ENCODE peak calls at places on chromosomes 6 and 20, in nine cellular contexts. One of them, this sample, is unnamed.

GRCh38 chr6:78513856-78514255 is 353.5 kb upstream of the IRAK1BP1 start:
- DNase-seq in hepatocyte: no peak
- DNase-seq in HCT116: peak; percentile 34
- DNase-seq in colonic mucosa: no peak
- DNase-seq in tibial nerve: no peak
- DNase-seq in CD4-positive, CD25-positive, alpha-beta regulatory T cell: no peak
- DNase-seq in psoas muscle: no peak
- DNase-seq in iPS DF 6.9: peak; percentile 16
- DNase-seq in BE2C: peak; percentile 39
- DNase-seq in this sample: no peak

GRCh38 chr6:134424131-134424794 is 106.4 kb upstream of the SGK1 start:
- DNase-seq in hepatocyte: no peak
- DNase-seq in HCT116: no peak
- DNase-seq in colonic mucosa: no peak
- DNase-seq in tibial nerve: no peak
- DNase-seq in CD4-positive, CD25-positive, alpha-beta regulatory T cell: no peak
- DNase-seq in psoas muscle: no peak
- DNase-seq in iPS DF 6.9: no peak
- DNase-seq in BE2C: no peak
- DNase-seq in this sample: no peak

GRCh38 chr20:371755-372542 is 8.6 kb upstream of the TRIB3 start:
- DNase-seq in hepatocyte: peak; percentile 89
- DNase-seq in HCT116: peak; percentile 83
- DNase-seq in colonic mucosa: peak; percentile 42
- DNase-seq in tibial nerve: peak; percentile 52
- DNase-seq in CD4-positive, CD25-positive, alpha-beta regulatory T cell: no peak
- DNase-seq in psoas muscle: peak; percentile 85
- DNase-seq in iPS DF 6.9: no peak
- DNase-seq in BE2C: no peak
- DNase-seq in this sample: no peak

GRCh38 chr20:6588296-6588695 is 179.2 kb upstream of the BMP2 start:
- DNase-seq in hepatocyte: no peak
- DNase-seq in HCT116: no peak
- DNase-seq in colonic mucosa: peak; percentile 22
- DNase-seq in tibial nerve: no peak
- DNase-seq in CD4-positive, CD25-positive, alpha-beta regulatory T cell: no peak
- DNase-seq in psoas muscle: no peak
- DNase-seq in iPS DF 6.9: no peak
- DNase-seq in BE2C: no peak
- DNase-seq in this sample: no peak

GRCh38 chr6:37696220-37696840 is 1.4 kb downstream of the MDGA1 start:
- DNase-seq in hepatocyte: peak; percentile 32
- DNase-seq in HCT116: no peak
- DNase-seq in colonic mucosa: peak; percentile 28
- DNase-seq in tibial nerve: no peak
- DNase-seq in CD4-positive, CD25-positive, alpha-beta regulatory T cell: peak; percentile 37
- DNase-seq in psoas muscle: peak; percentile 34
- DNase-seq in iPS DF 6.9: no peak
- DNase-seq in BE2C: peak; percentile 56
- DNase-seq in this sample: no peak

GRCh38 chr6:56759521-56759920 is 116.8 kb upstream of the DST start:
- DNase-seq in hepatocyte: no peak
- DNase-seq in HCT116: no peak
- DNase-seq in colonic mucosa: no peak
- DNase-seq in tibial nerve: no peak
- DNase-seq in CD4-positive, CD25-positive, alpha-beta regulatory T cell: no peak
- DNase-seq in psoas muscle: no peak
- DNase-seq in iPS DF 6.9: no peak
- DNase-seq in BE2C: no peak
- DNase-seq in this sample: no peak

GRCh38 chr6:158081657-158081935 is 86.5 kb downstream of the SERAC1 start:
- DNase-seq in hepatocyte: no peak
- DNase-seq in HCT116: no peak
- DNase-seq in colonic mucosa: no peak
- DNase-seq in tibial nerve: no peak
- DNase-seq in CD4-positive, CD25-positive, alpha-beta regulatory T cell: no peak
- DNase-seq in psoas muscle: no peak
- DNase-seq in iPS DF 6.9: no peak
- DNase-seq in BE2C: no peak
- DNase-seq in this sample: peak; percentile 56

GRCh38 chr6:85402922-85403321 is 47.0 kb upstream of the NT5E start:
- DNase-seq in hepatocyte: no peak
- DNase-seq in HCT116: no peak
- DNase-seq in colonic mucosa: no peak
- DNase-seq in tibial nerve: no peak
- DNase-seq in CD4-positive, CD25-positive, alpha-beta regulatory T cell: no peak
- DNase-seq in psoas muscle: no peak
- DNase-seq in iPS DF 6.9: no peak
- DNase-seq in BE2C: no peak
- DNase-seq in this sample: no peak

GRCh38 chr20:58715709-58716475 is 23.3 kb downstream of the NPEPL1 start:
- DNase-seq in hepatocyte: peak; percentile 4
- DNase-seq in HCT116: no peak
- DNase-seq in colonic mucosa: peak; percentile 12
- DNase-seq in tibial nerve: no peak
- DNase-seq in CD4-positive, CD25-positive, alpha-beta regulatory T cell: no peak
- DNase-seq in psoas muscle: peak; percentile 10
- DNase-seq in iPS DF 6.9: no peak
- DNase-seq in BE2C: peak; percentile 4
- DNase-seq in this sample: peak; percentile 52

GRCh38 chr20:9214676-9215075 is 145.8 kb downstream of the PLCB4 start:
- DNase-seq in hepatocyte: peak; percentile 11
- DNase-seq in HCT116: no peak
- DNase-seq in colonic mucosa: no peak
- DNase-seq in tibial nerve: no peak
- DNase-seq in CD4-positive, CD25-positive, alpha-beta regulatory T cell: no peak
- DNase-seq in psoas muscle: no peak
- DNase-seq in iPS DF 6.9: no peak
- DNase-seq in BE2C: no peak
- DNase-seq in this sample: no peak

GRCh38 chr20:56605597-56605996 is 23.5 kb upstream of the TFAP2C start:
- DNase-seq in hepatocyte: peak; percentile 37
- DNase-seq in HCT116: no peak
- DNase-seq in colonic mucosa: no peak
- DNase-seq in tibial nerve: no peak
- DNase-seq in CD4-positive, CD25-positive, alpha-beta regulatory T cell: no peak
- DNase-seq in psoas muscle: no peak
- DNase-seq in iPS DF 6.9: no peak
- DNase-seq in BE2C: no peak
- DNase-seq in this sample: no peak

GRCh38 chr20:23255106-23255505 is 95.5 kb upstream of the NXT1 start:
- DNase-seq in hepatocyte: no peak
- DNase-seq in HCT116: no peak
- DNase-seq in colonic mucosa: no peak
- DNase-seq in tibial nerve: no peak
- DNase-seq in CD4-positive, CD25-positive, alpha-beta regulatory T cell: no peak
- DNase-seq in psoas muscle: no peak
- DNase-seq in iPS DF 6.9: no peak
- DNase-seq in BE2C: no peak
- DNase-seq in this sample: no peak

GRCh38 chr6:22884441-22884840 is 315.1 kb downstream of the HDGFL1 start:
- DNase-seq in hepatocyte: no peak
- DNase-seq in HCT116: no peak
- DNase-seq in colonic mucosa: no peak
- DNase-seq in tibial nerve: no peak
- DNase-seq in CD4-positive, CD25-positive, alpha-beta regulatory T cell: no peak
- DNase-seq in psoas muscle: no peak
- DNase-seq in iPS DF 6.9: no peak
- DNase-seq in BE2C: no peak
- DNase-seq in this sample: no peak

GRCh38 chr6:146856296-146856695 is 257.5 kb downstream of the ADGB start:
- DNase-seq in hepatocyte: no peak
- DNase-seq in HCT116: no peak
- DNase-seq in colonic mucosa: no peak
- DNase-seq in tibial nerve: no peak
- DNase-seq in CD4-positive, CD25-positive, alpha-beta regulatory T cell: no peak
- DNase-seq in psoas muscle: no peak
- DNase-seq in iPS DF 6.9: no peak
- DNase-seq in BE2C: no peak
- DNase-seq in this sample: no peak

GRCh38 chr20:8424010-8424409 is 291.9 kb downstream of the PLCB1 start:
- DNase-seq in hepatocyte: no peak
- DNase-seq in HCT116: no peak
- DNase-seq in colonic mucosa: no peak
- DNase-seq in tibial nerve: no peak
- DNase-seq in CD4-positive, CD25-positive, alpha-beta regulatory T cell: no peak
- DNase-seq in psoas muscle: no peak
- DNase-seq in iPS DF 6.9: no peak
- DNase-seq in BE2C: peak; percentile 57
- DNase-seq in this sample: no peak

GRCh38 chr6:133768656-133769295 is 120.1 kb upstream of the TCF21 start:
- DNase-seq in hepatocyte: peak; percentile 30
- DNase-seq in HCT116: no peak
- DNase-seq in colonic mucosa: no peak
- DNase-seq in tibial nerve: no peak
- DNase-seq in CD4-positive, CD25-positive, alpha-beta regulatory T cell: no peak
- DNase-seq in psoas muscle: peak; percentile 23
- DNase-seq in iPS DF 6.9: no peak
- DNase-seq in BE2C: peak; percentile 8
- DNase-seq in this sample: peak; percentile 65

GRCh38 chr6:27297857-27298730 is 14.0 kb downstream of the POM121L2 start:
- DNase-seq in hepatocyte: peak; percentile 27
- DNase-seq in HCT116: peak; percentile 70
- DNase-seq in colonic mucosa: no peak
- DNase-seq in tibial nerve: no peak
- DNase-seq in CD4-positive, CD25-positive, alpha-beta regulatory T cell: no peak
- DNase-seq in psoas muscle: no peak
- DNase-seq in iPS DF 6.9: no peak
- DNase-seq in BE2C: peak; percentile 64
- DNase-seq in this sample: no peak
- H3K9me3 ChIP-seq in hepatocyte: no peaks in the 10 kb centered on the region
- H3K9me3 ChIP-seq in HCT116: no peaks in the 10 kb centered on the region
- H3K9me3 ChIP-seq in colonic mucosa: no peaks in the 10 kb centered on the region
- H3K9me3 ChIP-seq in tibial nerve: no peaks in the 10 kb centered on the region
- H3K9me3 ChIP-seq in CD4-positive, CD25-positive, alpha-beta regulatory T cell: peaks cover 26% of the 10 kb centered on the region
- H3K9me3 ChIP-seq in psoas muscle: no peaks in the 10 kb centered on the region
- H3K9me3 ChIP-seq in iPS DF 6.9: no peaks in the 10 kb centered on the region
- H3K9me3 ChIP-seq in BE2C: no peaks in the 10 kb centered on the region
- H3K9me3 ChIP-seq in this sample: no peaks in the 10 kb centered on the region

GRCh38 chr6:10391299-10391630 is 23.6 kb downstream of the TFAP2A start:
- DNase-seq in hepatocyte: no peak
- DNase-seq in HCT116: no peak
- DNase-seq in colonic mucosa: no peak
- DNase-seq in tibial nerve: no peak
- DNase-seq in CD4-positive, CD25-positive, alpha-beta regulatory T cell: no peak
- DNase-seq in psoas muscle: no peak
- DNase-seq in iPS DF 6.9: no peak
- DNase-seq in BE2C: no peak
- DNase-seq in this sample: no peak

GRCh38 chr6:10391799-10392198 is 23.1 kb downstream of the TFAP2A start:
- DNase-seq in hepatocyte: no peak
- DNase-seq in HCT116: no peak
- DNase-seq in colonic mucosa: no peak
- DNase-seq in tibial nerve: no peak
- DNase-seq in CD4-positive, CD25-positive, alpha-beta regulatory T cell: no peak
- DNase-seq in psoas muscle: no peak
- DNase-seq in iPS DF 6.9: no peak
- DNase-seq in BE2C: no peak
- DNase-seq in this sample: no peak

GRCh38 chr6:10386756-10387654 is 27.9 kb downstream of the TFAP2A start:
- DNase-seq in hepatocyte: no peak
- DNase-seq in HCT116: no peak
- DNase-seq in colonic mucosa: no peak
- DNase-seq in tibial nerve: no peak
- DNase-seq in CD4-positive, CD25-positive, alpha-beta regulatory T cell: no peak
- DNase-seq in psoas muscle: no peak
- DNase-seq in iPS DF 6.9: no peak
- DNase-seq in BE2C: no peak
- DNase-seq in this sample: no peak

GRCh38 chr6:10390495-10391298 is 24.2 kb downstream of the TFAP2A start:
- DNase-seq in hepatocyte: no peak
- DNase-seq in HCT116: no peak
- DNase-seq in colonic mucosa: no peak
- DNase-seq in tibial nerve: no peak
- DNase-seq in CD4-positive, CD25-positive, alpha-beta regulatory T cell: no peak
- DNase-seq in psoas muscle: no peak
- DNase-seq in iPS DF 6.9: no peak
- DNase-seq in BE2C: no peak
- DNase-seq in this sample: no peak

DNA sequence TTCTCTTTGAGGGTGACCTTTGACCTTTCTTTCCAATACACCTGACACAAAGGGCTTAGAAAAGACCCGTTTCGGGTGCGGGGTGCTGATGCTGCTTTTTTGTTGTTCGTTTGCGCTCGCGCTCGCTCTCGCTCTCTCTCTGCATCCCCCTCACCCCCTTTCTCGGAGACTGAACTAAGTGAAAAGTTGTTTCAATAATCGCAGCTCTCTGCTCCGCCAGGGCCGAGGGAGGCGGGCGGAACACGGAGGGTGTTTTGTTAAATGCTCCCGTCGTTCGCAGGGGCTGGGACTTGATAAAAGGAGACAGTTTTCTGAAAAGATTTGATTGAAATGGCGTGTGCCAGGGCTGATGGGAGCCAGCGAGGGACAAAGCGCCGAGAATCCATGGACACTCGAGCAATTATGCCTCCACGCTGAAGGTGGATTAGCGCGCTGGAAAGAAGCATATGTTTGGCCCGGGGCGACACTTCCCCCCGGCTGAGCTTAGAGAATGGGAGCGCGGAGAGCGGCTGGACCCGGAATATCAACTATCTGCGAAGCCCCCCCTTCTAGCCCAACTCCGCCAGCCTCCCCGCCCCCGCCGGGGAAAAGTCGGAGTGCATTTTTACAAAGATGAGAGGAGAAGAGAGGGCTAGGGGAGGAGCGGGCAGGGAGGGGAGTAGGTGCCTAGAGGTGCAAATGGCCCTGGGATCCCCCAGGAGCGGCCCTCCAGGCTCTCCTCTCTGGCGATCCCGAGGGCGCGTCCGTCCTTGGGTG is 25.0 kb downstream of the TFAP2A start:
- DNase-seq in hepatocyte: no peak
- DNase-seq in HCT116: no peak
- DNase-seq in colonic mucosa: no peak
- DNase-seq in tibial nerve: no peak
- DNase-seq in CD4-positive, CD25-positive, alpha-beta regulatory T cell: no peak
- DNase-seq in psoas muscle: no peak
- DNase-seq in iPS DF 6.9: no peak
- DNase-seq in BE2C: no peak
- DNase-seq in this sample: no peak
- H3K4me1 ChIP-seq in hepatocyte: peaks cover 21% of the 10 kb centered on the region
- H3K4me1 ChIP-seq in HCT116: no peaks in the 10 kb centered on the region
- H3K4me1 ChIP-seq in colonic mucosa: no peaks in the 10 kb centered on the region
- H3K4me1 ChIP-seq in tibial nerve: no peaks in the 10 kb centered on the region
- H3K4me1 ChIP-seq in CD4-positive, CD25-positive, alpha-beta regulatory T cell: no peaks in the 10 kb centered on the region
- H3K4me1 ChIP-seq in psoas muscle: no peaks in the 10 kb centered on the region
- H3K4me1 ChIP-seq in iPS DF 6.9: peaks cover 6% of the 10 kb centered on the region
- H3K4me1 ChIP-seq in BE2C: no peaks in the 10 kb centered on the region
- H3K4me1 ChIP-seq in this sample: no peaks in the 10 kb centered on the region

GRCh38 chr6:44661631-44662030 is 274.1 kb downstream of the CDC5L start:
- DNase-seq in hepatocyte: no peak
- DNase-seq in HCT116: no peak
- DNase-seq in colonic mucosa: no peak
- DNase-seq in tibial nerve: no peak
- DNase-seq in CD4-positive, CD25-positive, alpha-beta regulatory T cell: no peak
- DNase-seq in psoas muscle: no peak
- DNase-seq in iPS DF 6.9: no peak
- DNase-seq in BE2C: no peak
- DNase-seq in this sample: no peak
- H3K27me3 ChIP-seq in hepatocyte: no peaks in the 10 kb centered on the region
- H3K27me3 ChIP-seq in HCT116: no peaks in the 10 kb centered on the region
- H3K27me3 ChIP-seq in colonic mucosa: no peaks in the 10 kb centered on the region
- H3K27me3 ChIP-seq in tibial nerve: no peaks in the 10 kb centered on the region
- H3K27me3 ChIP-seq in CD4-positive, CD25-positive, alpha-beta regulatory T cell: peaks cover 2% of the 10 kb centered on the region
- H3K27me3 ChIP-seq in psoas muscle: no peaks in the 10 kb centered on the region
- H3K27me3 ChIP-seq in iPS DF 6.9: no peaks in the 10 kb centered on the region
- H3K27me3 ChIP-seq in BE2C: no peaks in the 10 kb centered on the region
- H3K27me3 ChIP-seq in this sample: no peaks in the 10 kb centered on the region

GRCh38 chr20:60389882-60390281 is 431.7 kb downstream of the CDH26 start:
- DNase-seq in hepatocyte: no peak
- DNase-seq in HCT116: no peak
- DNase-seq in colonic mucosa: no peak
- DNase-seq in tibial nerve: no peak
- DNase-seq in CD4-positive, CD25-positive, alpha-beta regulatory T cell: no peak
- DNase-seq in psoas muscle: no peak
- DNase-seq in iPS DF 6.9: no peak
- DNase-seq in BE2C: no peak
- DNase-seq in this sample: no peak
- H3K9me3 ChIP-seq in hepatocyte: no peaks in the 10 kb centered on the region
- H3K9me3 ChIP-seq in HCT116: peaks cover 7% of the 10 kb centered on the region
- H3K9me3 ChIP-seq in colonic mucosa: no peaks in the 10 kb centered on the region
- H3K9me3 ChIP-seq in tibial nerve: no peaks in the 10 kb centered on the region
- H3K9me3 ChIP-seq in CD4-positive, CD25-positive, alpha-beta regulatory T cell: no peaks in the 10 kb centered on the region
- H3K9me3 ChIP-seq in psoas muscle: no peaks in the 10 kb centered on the region
- H3K9me3 ChIP-seq in iPS DF 6.9: no peaks in the 10 kb centered on the region
- H3K9me3 ChIP-seq in BE2C: no peaks in the 10 kb centered on the region
- H3K9me3 ChIP-seq in this sample: no peaks in the 10 kb centered on the region

This sample was measured in ascending aorta.